ENCODE peak calls at places on chromosome 5, in nine cellular contexts. N, G, J, F, I, B, Y, V and S are unnamed samples.

GRCh38 chr5:11672385-11673085 is 231.7 kb downstream of the CTNND2 start:
- DNase-seq in N (no peak), G (no peak), J (no peak), F (no peak), I (no peak), B (no peak), Y (no peak), V (no peak), S (no peak)

GRCh38 chr5:110106750-110107149 is 417.0 kb downstream of the MAN2A1 start:
- DNase-seq in N (no peak), G (no peak), J (no peak), F (no peak), I (no peak), B (no peak), Y (no peak), V (no peak), S (no peak)

GRCh38 chr5:133947431-133947841 is 21.0 kb downstream of the C5orf15 start:
- DNase-seq in N (no peak), G (no peak), J (peak), F (peak), I (no peak), B (peak), Y (no peak), V (no peak), S (no peak)

GRCh38 chr5:17378346-17378984 is 119.6 kb upstream of the TAF11L2 start:
- DNase-seq in N (peak), G (no peak), J (no peak), F (peak), I (no peak), B (peak), Y (no peak), V (no peak), S (no peak)

GRCh38 chr5:169893586-169893985 is 86.7 kb downstream of the INSYN2B start:
- DNase-seq in N (no peak), G (no peak), J (peak), F (no peak), I (no peak), B (no peak), Y (no peak), V (no peak), S (no peak)

GRCh38 chr5:138653502-138653901 is 78.3 kb upstream of the HSPA9 start:
- DNase-seq in N (no peak), G (no peak), J (peak), F (peak), I (no peak), B (peak), Y (no peak), V (no peak), S (peak)

GRCh38 chr5:31937226-31937625 is 236.9 kb downstream of the GOLPH3 start:
- DNase-seq in N (no peak), G (no peak), J (no peak), F (no peak), I (no peak), B (no peak), Y (no peak), V (no peak), S (no peak)

GRCh38 chr5:132020568-132021339 is 9.3 kb upstream of the ACSL6 start:
- DNase-seq in N (no peak), G (no peak), J (no peak), F (no peak), I (no peak), B (no peak), Y (no peak), V (no peak), S (no peak)